ENCODE peak calls at places on chromosomes 5 and 9, in nine cellular contexts. One of them, this sample, is unnamed.

GRCh38 chr5:140556438-140556837 is 835 bp downstream of the SRA1 start:
- DNase-seq in A549: no peak
- DNase-seq in right lobe of liver: no peak
- DNase-seq in transverse colon: no peak
- DNase-seq in spleen: no peak
- DNase-seq in lower leg skin: no peak
- DNase-seq in body of pancreas: no peak
- DNase-seq in GM12892: no peak
- DNase-seq in prostate gland: no peak
- DNase-seq in this sample: no peak

GRCh38 chr5:84437673-84438315 is 53.1 kb upstream of the EDIL3 start:
- DNase-seq in lower leg skin: no peak
- DNase-seq in prostate gland: no peak
- DNase-seq in body of pancreas: no peak
- DNase-seq in GM12892: no peak
- DNase-seq in right lobe of liver: no peak
- DNase-seq in spleen: no peak
- DNase-seq in A549: peak; percentile 8
- DNase-seq in transverse colon: no peak
- DNase-seq in this sample: no peak

GRCh38 chr5:16921246-16921645 is 14.8 kb downstream of the MYO10 start:
- DNase-seq in right lobe of liver: no peak
- DNase-seq in transverse colon: no peak
- DNase-seq in spleen: no peak
- DNase-seq in prostate gland: no peak
- DNase-seq in lower leg skin: no peak
- DNase-seq in A549: no peak
- DNase-seq in body of pancreas: no peak
- DNase-seq in GM12892: no peak
- DNase-seq in this sample: no peak

GRCh38 chr5:64612349-64612961 is 77.8 kb upstream of the SHISAL2B start:
- DNase-seq in transverse colon: no peak
- DNase-seq in GM12892: no peak
- DNase-seq in body of pancreas: peak; percentile 48
- DNase-seq in spleen: no peak
- DNase-seq in prostate gland: peak; percentile 48
- DNase-seq in A549: peak; percentile 53
- DNase-seq in lower leg skin: no peak
- DNase-seq in right lobe of liver: no peak
- DNase-seq in this sample: no peak

GRCh38 chr9:86470326-86470725 is 116.1 kb upstream of the TUT7 start:
- DNase-seq in lower leg skin: no peak
- DNase-seq in spleen: no peak
- DNase-seq in right lobe of liver: no peak
- DNase-seq in body of pancreas: no peak
- DNase-seq in prostate gland: no peak
- DNase-seq in transverse colon: no peak
- DNase-seq in GM12892: no peak
- DNase-seq in A549: no peak
- DNase-seq in this sample: no peak

GRCh38 chr5:893711-894110 is 1.0 kb downstream of the TRIP13 start:
- DNase-seq in transverse colon: no peak
- DNase-seq in spleen: no peak
- DNase-seq in right lobe of liver: no peak
- DNase-seq in GM12892: no peak
- DNase-seq in lower leg skin: no peak
- DNase-seq in body of pancreas: no peak
- DNase-seq in A549: no peak
- DNase-seq in prostate gland: no peak
- DNase-seq in this sample: no peak

GRCh38 chr5:134581241-134581981 is 51.2 kb downstream of the SAR1B start:
- DNase-seq in body of pancreas: no peak
- DNase-seq in prostate gland: no peak
- DNase-seq in GM12892: no peak
- DNase-seq in right lobe of liver: peak; percentile 84
- DNase-seq in transverse colon: peak; percentile 7
- DNase-seq in lower leg skin: peak; percentile 83
- DNase-seq in spleen: no peak
- DNase-seq in A549: no peak
- DNase-seq in this sample: no peak

GRCh38 chr5:139043127-139043905 is 154.9 kb downstream of the SIL1 start:
- DNase-seq in right lobe of liver: no peak
- DNase-seq in lower leg skin: peak; percentile 49
- DNase-seq in prostate gland: no peak
- DNase-seq in body of pancreas: no peak
- DNase-seq in A549: no peak
- DNase-seq in GM12892: no peak
- DNase-seq in spleen: no peak
- DNase-seq in transverse colon: no peak
- DNase-seq in this sample: no peak

GRCh38 chr9:134443169-134444039 is 117.1 kb downstream of the RXRA start:
- DNase-seq in spleen: peak; percentile 97
- DNase-seq in GM12892: peak; percentile 98
- DNase-seq in transverse colon: peak; percentile 93
- DNase-seq in A549: peak; percentile 92
- DNase-seq in right lobe of liver: peak; percentile 90
- DNase-seq in body of pancreas: peak; percentile 91
- DNase-seq in lower leg skin: peak; percentile 97
- DNase-seq in prostate gland: peak; percentile 90
- DNase-seq in this sample: peak; percentile 100

GRCh38 chr5:21817668-21818419 is 1035.3 kb downstream of the CDH12 start:
- DNase-seq in body of pancreas: no peak
- DNase-seq in spleen: no peak
- DNase-seq in transverse colon: no peak
- DNase-seq in A549: no peak
- DNase-seq in prostate gland: no peak
- DNase-seq in lower leg skin: no peak
- DNase-seq in right lobe of liver: no peak
- DNase-seq in GM12892: no peak
- DNase-seq in this sample: no peak

GRCh38 chr5:40681351-40682311 is 1.9 kb downstream of the PTGER4 start:
- DNase-seq in right lobe of liver: peak; percentile 68
- DNase-seq in spleen: peak; percentile 93
- DNase-seq in prostate gland: no peak
- DNase-seq in GM12892: peak; percentile 23
- DNase-seq in lower leg skin: peak; percentile 90
- DNase-seq in body of pancreas: peak; percentile 29
- DNase-seq in transverse colon: peak; percentile 45
- DNase-seq in A549: no peak
- DNase-seq in this sample: no peak

GRCh38 chr9:122356627-122357026 is 14.2 kb upstream of the PTGS1 start:
- DNase-seq in prostate gland: no peak
- DNase-seq in spleen: peak; percentile 25
- DNase-seq in lower leg skin: no peak
- DNase-seq in transverse colon: no peak
- DNase-seq in right lobe of liver: no peak
- DNase-seq in A549: no peak
- DNase-seq in body of pancreas: no peak
- DNase-seq in GM12892: no peak
- DNase-seq in this sample: no peak

GRCh38 chr9:126829035-126829434 is 24.2 kb downstream of the ZBTB43 start:
- DNase-seq in lower leg skin: no peak
- DNase-seq in spleen: no peak
- DNase-seq in GM12892: no peak
- DNase-seq in body of pancreas: no peak
- DNase-seq in transverse colon: no peak
- DNase-seq in right lobe of liver: no peak
- DNase-seq in prostate gland: no peak
- DNase-seq in A549: no peak
- DNase-seq in this sample: no peak

GRCh38 chr9:8782237-8782636 is 982.7 kb upstream of the DMAC1 start:
- DNase-seq in prostate gland: no peak
- DNase-seq in lower leg skin: no peak
- DNase-seq in A549: no peak
- DNase-seq in transverse colon: no peak
- DNase-seq in body of pancreas: no peak
- DNase-seq in spleen: no peak
- DNase-seq in GM12892: no peak
- DNase-seq in right lobe of liver: no peak
- DNase-seq in this sample: no peak

GRCh38 chr9:105299190-105299854 is 54.9 kb downstream of the SLC44A1 start:
- DNase-seq in spleen: no peak
- DNase-seq in body of pancreas: no peak
- DNase-seq in lower leg skin: no peak
- DNase-seq in transverse colon: peak; percentile 22
- DNase-seq in GM12892: no peak
- DNase-seq in prostate gland: no peak
- DNase-seq in right lobe of liver: no peak
- DNase-seq in A549: peak; percentile 84
- DNase-seq in this sample: peak; percentile 91

GRCh38 chr5:142108432-142109355 is at the start of gene NDFIP1:
- DNase-seq in GM12892: peak; percentile 54
- DNase-seq in transverse colon: peak; percentile 90
- DNase-seq in body of pancreas: peak; percentile 87
- DNase-seq in spleen: peak; percentile 98
- DNase-seq in lower leg skin: peak; percentile 96
- DNase-seq in prostate gland: peak; percentile 78
- DNase-seq in A549: peak; percentile 86
- DNase-seq in right lobe of liver: peak; percentile 92
- DNase-seq in this sample: peak; percentile 72

GRCh38 chr9:76677481-76678055 is 86.7 kb upstream of the PCA3 start:
- DNase-seq in GM12892: no peak
- DNase-seq in right lobe of liver: no peak
- DNase-seq in body of pancreas: no peak
- DNase-seq in prostate gland: no peak
- DNase-seq in transverse colon: no peak
- DNase-seq in lower leg skin: no peak
- DNase-seq in spleen: no peak
- DNase-seq in A549: no peak
- DNase-seq in this sample: peak; percentile 73

GRCh38 chr9:123417289-123418051 is 61.5 kb downstream of the CRB2 start:
- DNase-seq in lower leg skin: peak; percentile 9
- DNase-seq in transverse colon: no peak
- DNase-seq in GM12892: no peak
- DNase-seq in spleen: peak; percentile 13
- DNase-seq in prostate gland: no peak
- DNase-seq in right lobe of liver: peak; percentile 7
- DNase-seq in body of pancreas: no peak
- DNase-seq in A549: no peak
- DNase-seq in this sample: no peak

GRCh38 chr9:86948153-86948929 is 1.0 kb upstream of the GAS1 start:
- DNase-seq in A549: peak; percentile 76
- DNase-seq in lower leg skin: peak; percentile 95
- DNase-seq in prostate gland: peak; percentile 77
- DNase-seq in GM12892: peak; percentile 41
- DNase-seq in spleen: peak; percentile 91
- DNase-seq in transverse colon: peak; percentile 75
- DNase-seq in body of pancreas: peak; percentile 85
- DNase-seq in right lobe of liver: peak; percentile 82
- DNase-seq in this sample: peak; percentile 86

GRCh38 chr5:32138839-32139493 is 35.2 kb downstream of the GOLPH3 start:
- DNase-seq in body of pancreas: no peak
- DNase-seq in spleen: no peak
- DNase-seq in GM12892: no peak
- DNase-seq in transverse colon: no peak
- DNase-seq in prostate gland: no peak
- DNase-seq in A549: no peak
- DNase-seq in right lobe of liver: no peak
- DNase-seq in lower leg skin: no peak
- DNase-seq in this sample: no peak

GRCh38 chr5:171637811-171638210 is 147.8 kb upstream of the SMIM23 start:
- DNase-seq in right lobe of liver: no peak
- DNase-seq in transverse colon: no peak
- DNase-seq in body of pancreas: no peak
- DNase-seq in prostate gland: no peak
- DNase-seq in A549: no peak
- DNase-seq in lower leg skin: no peak
- DNase-seq in spleen: no peak
- DNase-seq in GM12892: no peak
- DNase-seq in this sample: no peak

GRCh38 chr9:97740848-97741821 is 44.0 kb upstream of the XPA start:
- DNase-seq in prostate gland: peak; percentile 60
- DNase-seq in body of pancreas: peak; percentile 60
- DNase-seq in transverse colon: peak; percentile 23
- DNase-seq in GM12892: peak; percentile 25
- DNase-seq in right lobe of liver: peak; percentile 64
- DNase-seq in A549: no peak
- DNase-seq in lower leg skin: peak; percentile 86
- DNase-seq in spleen: no peak
- DNase-seq in this sample: no peak

DNA sequence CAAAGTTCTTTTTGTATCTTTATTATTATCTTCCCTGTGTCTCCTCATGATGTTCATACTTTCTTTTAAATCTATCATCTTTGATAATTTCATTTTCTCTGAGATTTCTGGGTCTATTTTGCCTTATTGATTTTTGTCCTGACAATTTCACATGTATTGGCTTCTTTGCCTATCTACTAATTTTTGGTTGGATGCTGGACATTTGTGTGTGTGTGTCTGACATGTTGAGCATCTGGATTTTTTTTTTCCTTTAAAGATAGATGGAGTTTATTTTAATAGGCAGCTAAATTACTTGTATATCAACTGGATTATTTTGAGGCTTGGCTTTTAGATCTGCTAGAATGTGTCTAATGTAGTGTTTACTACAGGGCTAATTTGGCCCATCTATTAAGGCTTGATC is 178.0 kb upstream of the MOCS2 start:
- DNase-seq in prostate gland: no peak
- DNase-seq in body of pancreas: no peak
- DNase-seq in lower leg skin: no peak
- DNase-seq in transverse colon: no peak
- DNase-seq in GM12892: no peak
- DNase-seq in spleen: no peak
- DNase-seq in A549: no peak
- DNase-seq in right lobe of liver: no peak
- DNase-seq in this sample: no peak
- TF ChIP-seq POLR2A in prostate gland: no peak
- TF ChIP-seq POLR2A in body of pancreas: no peak
- TF ChIP-seq POLR2A in lower leg skin: no peak
- TF ChIP-seq POLR2A in transverse colon: no peak
- TF ChIP-seq POLR2A in GM12892: no peak
- TF ChIP-seq POLR2A in spleen: no peak
- TF ChIP-seq POLR2A in A549: no peak
- TF ChIP-seq POLR2A in right lobe of liver: no peak
- TF ChIP-seq POLR2A in this sample: no peak

GRCh38 chr5:179820483-179821297 is at the start of gene SQSTM1:
- DNase-seq in GM12892: peak; percentile 84
- DNase-seq in right lobe of liver: peak; percentile 91
- DNase-seq in transverse colon: peak; percentile 88
- DNase-seq in body of pancreas: peak; percentile 86
- DNase-seq in prostate gland: peak; percentile 74
- DNase-seq in lower leg skin: peak; percentile 96
- DNase-seq in A549: peak; percentile 87
- DNase-seq in spleen: peak; percentile 97
- DNase-seq in this sample: peak; percentile 79
- TF ChIP-seq POLR2A in GM12892: peak; percentile 99
- TF ChIP-seq POLR2A in right lobe of liver: peak; percentile 99
- TF ChIP-seq POLR2A in transverse colon: peak; percentile 99
- TF ChIP-seq POLR2A in body of pancreas: peak; percentile 99
- TF ChIP-seq POLR2A in prostate gland: peak; percentile 100
- TF ChIP-seq POLR2A in lower leg skin: no peak
- TF ChIP-seq POLR2A in A549: peak; percentile 100
- TF ChIP-seq POLR2A in spleen: peak; percentile 95
- TF ChIP-seq POLR2A in this sample: peak; percentile 100

GRCh38 chr9:95005276-95006141 is 279.0 kb downstream of the AOPEP start:
- DNase-seq in body of pancreas: no peak
- DNase-seq in right lobe of liver: no peak
- DNase-seq in lower leg skin: no peak
- DNase-seq in spleen: no peak
- DNase-seq in transverse colon: no peak
- DNase-seq in A549: peak; percentile 68
- DNase-seq in GM12892: peak; percentile 27
- DNase-seq in prostate gland: no peak
- DNase-seq in this sample: no peak
- TF ChIP-seq POLR2A in body of pancreas: no peak
- TF ChIP-seq POLR2A in right lobe of liver: peak; percentile 33
- TF ChIP-seq POLR2A in lower leg skin: no peak
- TF ChIP-seq POLR2A in spleen: no peak
- TF ChIP-seq POLR2A in transverse colon: no peak
- TF ChIP-seq POLR2A in A549: no peak
- TF ChIP-seq POLR2A in GM12892: no peak
- TF ChIP-seq POLR2A in prostate gland: no peak
- TF ChIP-seq POLR2A in this sample: peak; percentile 1

GRCh38 chr9:128408963-128409431 is 11.7 kb upstream of the CERCAM start:
- DNase-seq in spleen: no peak
- DNase-seq in transverse colon: no peak
- DNase-seq in A549: no peak
- DNase-seq in GM12892: no peak
- DNase-seq in right lobe of liver: no peak
- DNase-seq in body of pancreas: no peak
- DNase-seq in prostate gland: no peak
- DNase-seq in lower leg skin: no peak
- DNase-seq in this sample: no peak
- TF ChIP-seq POLR2A in spleen: no peak
- TF ChIP-seq POLR2A in transverse colon: no peak
- TF ChIP-seq POLR2A in A549: no peak
- TF ChIP-seq POLR2A in GM12892: no peak
- TF ChIP-seq POLR2A in right lobe of liver: no peak
- TF ChIP-seq POLR2A in body of pancreas: no peak
- TF ChIP-seq POLR2A in prostate gland: no peak
- TF ChIP-seq POLR2A in lower leg skin: no peak
- TF ChIP-seq POLR2A in this sample: no peak

This sample was measured in H54.